ENCODE peak calls at places on chromosomes 13 and 19, in seven cellular contexts. One of them, this sample, is unnamed.

GRCh38 chr13:20192470-20193141 is at the start of gene GJB2:
- ATAC-seq in K562: no peak
- ATAC-seq in GM23338: peak
- ATAC-seq in HCT116: peak
- ATAC-seq in HepG2: peak
- ATAC-seq in GM12878: no peak
- ATAC-seq in Panc1: peak
- ATAC-seq in this sample: peak

GRCh38 chr13:111537115-111537728 is 216.8 kb downstream of the TEX29 start:
- ATAC-seq in K562: no peak
- ATAC-seq in GM23338: no peak
- ATAC-seq in HCT116: no peak
- ATAC-seq in HepG2: no peak
- ATAC-seq in GM12878: no peak
- ATAC-seq in Panc1: no peak
- ATAC-seq in this sample: no peak

GRCh38 chr13:30647420-30647819 is 29.7 kb downstream of the USPL1 start:
- ATAC-seq in K562: no peak
- ATAC-seq in GM23338: no peak
- ATAC-seq in HCT116: no peak
- ATAC-seq in HepG2: no peak
- ATAC-seq in GM12878: no peak
- ATAC-seq in Panc1: no peak
- ATAC-seq in this sample: no peak

GRCh38 chr19:32646556-32646955 is 28.4 kb downstream of the ANKRD27 start:
- ATAC-seq in K562: no peak
- ATAC-seq in GM23338: no peak
- ATAC-seq in HCT116: no peak
- ATAC-seq in HepG2: no peak
- ATAC-seq in GM12878: no peak
- ATAC-seq in Panc1: no peak
- ATAC-seq in this sample: no peak

GRCh38 chr13:21389124-21389523 is 70.0 kb downstream of the ZDHHC20 start:
- ATAC-seq in K562: no peak
- ATAC-seq in GM23338: no peak
- ATAC-seq in HCT116: no peak
- ATAC-seq in HepG2: no peak
- ATAC-seq in GM12878: no peak
- ATAC-seq in Panc1: no peak
- ATAC-seq in this sample: no peak

GRCh38 chr13:75445717-75446529 is 36.0 kb downstream of the TBC1D4 start:
- ATAC-seq in K562: no peak
- ATAC-seq in GM23338: no peak
- ATAC-seq in HCT116: no peak
- ATAC-seq in HepG2: no peak
- ATAC-seq in GM12878: no peak
- ATAC-seq in Panc1: no peak
- ATAC-seq in this sample: peak

GRCh38 chr13:83881917-83882625 is at the start of gene SLITRK1:
- ATAC-seq in K562: no peak
- ATAC-seq in GM23338: peak
- ATAC-seq in HCT116: no peak
- ATAC-seq in HepG2: no peak
- ATAC-seq in GM12878: peak
- ATAC-seq in Panc1: peak
- ATAC-seq in this sample: no peak

GRCh38 chr13:109275848-109276247 is 510.5 kb downstream of the IRS2 start:
- ATAC-seq in K562: no peak
- ATAC-seq in GM23338: peak
- ATAC-seq in HCT116: peak
- ATAC-seq in HepG2: peak
- ATAC-seq in GM12878: no peak
- ATAC-seq in Panc1: no peak
- ATAC-seq in this sample: no peak

GRCh38 chr13:107665926-107666458 is 549.3 kb downstream of the LIG4 start:
- ATAC-seq in K562: no peak
- ATAC-seq in GM23338: no peak
- ATAC-seq in HCT116: no peak
- ATAC-seq in HepG2: no peak
- ATAC-seq in GM12878: no peak
- ATAC-seq in Panc1: no peak
- ATAC-seq in this sample: no peak

GRCh38 chr19:5293607-5294089 is 47.0 kb downstream of the PTPRS start:
- ATAC-seq in K562: no peak
- ATAC-seq in GM23338: peak
- ATAC-seq in HCT116: peak
- ATAC-seq in HepG2: no peak
- ATAC-seq in GM12878: peak
- ATAC-seq in Panc1: peak
- ATAC-seq in this sample: peak

GRCh38 chr19:20371911-20372310 is 193.7 kb downstream of the ZNF737 start:
- ATAC-seq in K562: no peak
- ATAC-seq in GM23338: peak
- ATAC-seq in HCT116: no peak
- ATAC-seq in HepG2: no peak
- ATAC-seq in GM12878: no peak
- ATAC-seq in Panc1: no peak
- ATAC-seq in this sample: no peak

GRCh38 chr19:6021878-6022569 is 44.1 kb upstream of the RANBP3 start:
- ATAC-seq in K562: peak
- ATAC-seq in GM23338: peak
- ATAC-seq in HCT116: peak
- ATAC-seq in HepG2: peak
- ATAC-seq in GM12878: peak
- ATAC-seq in Panc1: peak
- ATAC-seq in this sample: peak

GRCh38 chr19:45215391-45216191 is 29.6 kb downstream of the EXOC3L2 start:
- ATAC-seq in K562: no peak
- ATAC-seq in GM23338: peak
- ATAC-seq in HCT116: no peak
- ATAC-seq in HepG2: peak
- ATAC-seq in GM12878: no peak
- ATAC-seq in Panc1: peak
- ATAC-seq in this sample: peak

GRCh38 chr13:111573362-111573761 is 252.9 kb downstream of the TEX29 start:
- ATAC-seq in K562: no peak
- ATAC-seq in GM23338: no peak
- ATAC-seq in HCT116: no peak
- ATAC-seq in HepG2: no peak
- ATAC-seq in GM12878: no peak
- ATAC-seq in Panc1: no peak
- ATAC-seq in this sample: no peak

GRCh38 chr19:42411581-42412178 is 15.5 kb downstream of the LIPE start:
- ATAC-seq in K562: no peak
- ATAC-seq in GM23338: no peak
- ATAC-seq in HCT116: no peak
- ATAC-seq in HepG2: no peak
- ATAC-seq in GM12878: no peak
- ATAC-seq in Panc1: no peak
- ATAC-seq in this sample: no peak

GRCh38 chr19:18009412-18010066 is 1.6 kb downstream of the ARRDC2 start:
- ATAC-seq in K562: no peak
- ATAC-seq in GM23338: no peak
- ATAC-seq in HCT116: no peak
- ATAC-seq in HepG2: peak
- ATAC-seq in GM12878: no peak
- ATAC-seq in Panc1: no peak
- ATAC-seq in this sample: no peak

GRCh38 chr19:42370068-42370520 is 20.0 kb downstream of the CNFN start:
- ATAC-seq in K562: peak
- ATAC-seq in GM23338: peak
- ATAC-seq in HCT116: peak
- ATAC-seq in HepG2: no peak
- ATAC-seq in GM12878: no peak
- ATAC-seq in Panc1: no peak
- ATAC-seq in this sample: no peak

GRCh38 chr19:10872551-10873107 is 1.3 kb downstream of the CARM1 start:
- ATAC-seq in K562: no peak
- ATAC-seq in GM23338: no peak
- ATAC-seq in HCT116: no peak
- ATAC-seq in HepG2: no peak
- ATAC-seq in GM12878: no peak
- ATAC-seq in Panc1: no peak
- ATAC-seq in this sample: no peak

DNA sequence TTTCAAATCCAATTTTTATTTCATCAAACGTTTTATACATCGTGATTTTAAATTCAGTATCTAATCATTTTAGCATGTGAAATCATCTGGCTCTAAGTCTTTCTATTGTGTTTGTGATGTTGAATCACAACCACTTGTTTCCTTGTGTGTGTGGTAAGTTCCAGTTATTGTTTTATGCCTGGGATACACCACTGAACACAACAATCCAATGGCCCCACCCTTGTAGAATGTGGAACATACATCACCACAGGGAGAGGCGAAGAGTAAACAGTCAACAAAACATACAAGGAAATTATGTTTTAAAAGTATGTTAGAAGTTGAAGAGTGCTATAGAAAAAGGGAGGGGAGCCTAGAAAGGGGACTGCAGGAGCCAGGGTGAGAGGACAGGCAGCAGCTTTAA is 100.5 kb downstream of the EPSTI1 start:
- ATAC-seq in K562: no peak
- ATAC-seq in GM23338: no peak
- ATAC-seq in HCT116: no peak
- ATAC-seq in HepG2: no peak
- ATAC-seq in GM12878: no peak
- ATAC-seq in Panc1: no peak
- ATAC-seq in this sample: no peak
- H3K27ac ChIP-seq in K562: no peak
- H3K27ac ChIP-seq in GM23338: no peak
- H3K27ac ChIP-seq in HCT116: no peak
- H3K27ac ChIP-seq in HepG2: no peak
- H3K27ac ChIP-seq in GM12878: no peak
- H3K27ac ChIP-seq in Panc1: no peak
- H3K27ac ChIP-seq in this sample: no peak

DNA sequence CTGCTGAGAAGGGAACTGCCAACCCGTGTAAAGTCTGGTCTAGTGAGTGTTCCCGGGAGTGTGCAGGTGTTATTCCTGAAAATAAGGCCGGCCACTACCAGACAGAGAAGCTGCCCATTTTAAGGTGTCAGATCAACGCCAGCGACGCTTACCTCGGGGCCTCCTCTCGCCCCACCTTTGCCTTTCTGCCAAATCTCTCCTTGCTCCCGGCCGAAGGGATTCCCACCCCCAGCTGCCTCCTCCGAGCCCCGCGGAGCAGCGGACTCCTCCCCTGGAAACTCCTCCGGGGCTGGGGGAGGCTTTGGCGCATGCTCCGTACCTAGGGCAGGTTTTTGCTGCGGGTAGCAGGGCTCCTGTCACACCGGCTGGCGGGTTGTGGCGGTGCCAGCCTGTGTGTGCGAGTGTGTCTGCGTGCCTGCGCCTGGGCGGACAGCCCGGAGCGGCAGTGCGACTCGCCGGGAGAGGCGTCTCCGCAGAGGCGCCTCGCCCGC is at the start of gene HS6ST3:
- ATAC-seq in K562: peak
- ATAC-seq in GM23338: peak
- ATAC-seq in HCT116: peak
- ATAC-seq in HepG2: peak
- ATAC-seq in GM12878: peak
- ATAC-seq in Panc1: peak
- ATAC-seq in this sample: peak
- TF ChIP-seq POLR2AphosphoS5 in K562: no peak
- TF ChIP-seq POLR2AphosphoS5 in GM23338: peak
- TF ChIP-seq POLR2AphosphoS5 in HCT116: no peak
- TF ChIP-seq POLR2AphosphoS5 in HepG2: no peak
- TF ChIP-seq POLR2AphosphoS5 in GM12878: no peak
- TF ChIP-seq POLR2AphosphoS5 in Panc1: no peak
- TF ChIP-seq POLR2AphosphoS5 in this sample: no peak

GRCh38 chr19:37803250-37803854 is 24.0 kb upstream of the ZNF573 start:
- ATAC-seq in K562: no peak
- ATAC-seq in GM23338: no peak
- ATAC-seq in HCT116: no peak
- ATAC-seq in HepG2: no peak
- ATAC-seq in GM12878: no peak
- ATAC-seq in Panc1: no peak
- ATAC-seq in this sample: no peak
- H3K27ac ChIP-seq in K562: no peak
- H3K27ac ChIP-seq in GM23338: no peak
- H3K27ac ChIP-seq in HCT116: no peak
- H3K27ac ChIP-seq in HepG2: no peak
- H3K27ac ChIP-seq in GM12878: no peak
- H3K27ac ChIP-seq in Panc1: no peak
- H3K27ac ChIP-seq in this sample: no peak

GRCh38 chr19:3360494-3361383 is 5.6 kb upstream of the NFIC start:
- ATAC-seq in K562: peak
- ATAC-seq in GM23338: peak
- ATAC-seq in HCT116: peak
- ATAC-seq in HepG2: peak
- ATAC-seq in GM12878: peak
- ATAC-seq in Panc1: peak
- ATAC-seq in this sample: peak

GRCh38 chr19:3358392-3358918 is 7.9 kb upstream of the NFIC start:
- ATAC-seq in K562: peak
- ATAC-seq in GM23338: peak
- ATAC-seq in HCT116: peak
- ATAC-seq in HepG2: peak
- ATAC-seq in GM12878: peak
- ATAC-seq in Panc1: no peak
- ATAC-seq in this sample: peak

GRCh38 chr19:3357731-3358391 is 8.5 kb upstream of the NFIC start:
- ATAC-seq in K562: no peak
- ATAC-seq in GM23338: peak
- ATAC-seq in HCT116: no peak
- ATAC-seq in HepG2: no peak
- ATAC-seq in GM12878: no peak
- ATAC-seq in Panc1: no peak
- ATAC-seq in this sample: no peak

GRCh38 chr19:3359850-3360493 is 6.4 kb upstream of the NFIC start:
- ATAC-seq in K562: peak
- ATAC-seq in GM23338: no peak
- ATAC-seq in HCT116: peak
- ATAC-seq in HepG2: no peak
- ATAC-seq in GM12878: peak
- ATAC-seq in Panc1: peak
- ATAC-seq in this sample: no peak

DNA sequence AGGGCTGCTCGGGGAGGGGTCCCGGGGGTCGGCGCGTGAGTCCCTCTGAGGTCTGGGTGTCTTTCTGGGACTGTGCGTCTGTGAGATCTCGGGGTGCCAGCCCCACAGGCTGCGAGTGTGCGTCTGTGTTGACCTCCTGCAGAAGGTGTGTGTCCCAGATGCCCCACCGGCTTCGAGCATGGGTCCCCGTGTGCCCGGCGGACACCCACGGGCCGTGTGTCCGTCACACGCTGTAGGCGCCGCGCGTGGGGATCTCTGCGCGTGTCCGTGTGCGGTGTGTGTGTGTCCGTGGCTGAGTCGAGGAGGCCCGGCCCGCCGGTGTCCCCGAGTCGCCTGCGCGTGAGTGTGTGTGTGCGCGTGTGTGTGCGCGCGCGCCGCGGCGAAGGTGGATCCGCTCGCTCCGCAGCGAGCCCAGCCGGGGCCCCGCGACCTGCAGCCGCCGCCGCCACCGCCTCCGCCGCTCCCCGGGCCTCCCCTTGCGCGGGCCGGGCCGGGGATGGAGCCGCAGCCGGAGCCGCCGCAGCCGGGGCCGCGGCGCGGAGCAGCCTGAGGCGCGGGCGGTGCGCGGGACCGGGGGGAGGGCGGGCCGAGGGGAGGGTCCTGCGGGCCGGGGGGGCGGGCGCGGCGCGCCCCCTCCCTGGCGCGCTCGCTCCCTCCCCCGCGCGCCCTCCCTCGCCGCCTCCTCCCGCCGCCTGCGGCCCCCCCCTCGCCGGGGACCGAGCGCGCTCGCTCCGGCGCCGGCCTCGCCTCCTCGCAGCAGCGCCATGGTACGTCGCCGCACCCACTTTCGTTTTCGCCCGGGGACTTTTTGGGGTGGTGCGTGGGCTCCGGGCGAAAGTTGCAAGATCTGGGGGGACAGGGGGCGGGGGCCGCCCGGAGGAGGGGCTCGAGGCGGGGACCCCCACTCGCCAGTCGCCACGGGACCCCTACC is 7.2 kb upstream of the NFIC start:
- ATAC-seq in K562: peak
- ATAC-seq in GM23338: no peak
- ATAC-seq in HCT116: peak
- ATAC-seq in HepG2: peak
- ATAC-seq in GM12878: peak
- ATAC-seq in Panc1: peak
- ATAC-seq in this sample: peak
- TF ChIP-seq POLR2AphosphoS5 in K562: peak
- TF ChIP-seq POLR2AphosphoS5 in GM23338: no peak
- TF ChIP-seq POLR2AphosphoS5 in HCT116: peak
- TF ChIP-seq POLR2AphosphoS5 in HepG2: no peak
- TF ChIP-seq POLR2AphosphoS5 in GM12878: no peak
- TF ChIP-seq POLR2AphosphoS5 in Panc1: no peak
- TF ChIP-seq POLR2AphosphoS5 in this sample: peak

This sample was measured in gastroesophageal sphincter.